ENCODE peak calls at places on chromosomes 1 and 21, in ten cellular contexts. One of them, this sample, is unnamed.
A peak's percentile ranks its signal among the peaks of the same experiment; 100 is the strongest.

GRCh38 chr1:156096640-156097391 is 14.6 kb upstream of the MEX3A start:
- DNase-seq in A549: peak; percentile 86
- DNase-seq in HepG2: peak; percentile 65
- DNase-seq in endothelial cell of umbilical vein: peak; percentile 93
- DNase-seq in ovary: peak; percentile 95
- DNase-seq in adrenal gland: peak; percentile 93
- DNase-seq in uterus: peak; percentile 93
- DNase-seq in stomach: peak; percentile 92
- DNase-seq in prostate gland: peak; percentile 87
- DNase-seq in IMR-90: peak; percentile 78
- DNase-seq in this sample: peak; percentile 93

GRCh38 chr1:226549937-226550670 is 1.5 kb downstream of the STUM start:
- DNase-seq in A549: no peak
- DNase-seq in HepG2: no peak
- DNase-seq in endothelial cell of umbilical vein: peak; percentile 12
- DNase-seq in ovary: no peak
- DNase-seq in adrenal gland: peak; percentile 42
- DNase-seq in uterus: peak; percentile 60
- DNase-seq in stomach: peak; percentile 68
- DNase-seq in prostate gland: peak; percentile 21
- DNase-seq in IMR-90: no peak
- DNase-seq in this sample: peak; percentile 64

GRCh38 chr1:48610628-48611542 is 138.9 kb upstream of the SPATA6 start:
- DNase-seq in A549: no peak
- DNase-seq in HepG2: no peak
- DNase-seq in endothelial cell of umbilical vein: no peak
- DNase-seq in ovary: no peak
- DNase-seq in adrenal gland: peak; percentile 61
- DNase-seq in uterus: no peak
- DNase-seq in stomach: peak; percentile 38
- DNase-seq in prostate gland: peak; percentile 6
- DNase-seq in IMR-90: no peak
- DNase-seq in this sample: peak; percentile 18

GRCh38 chr1:20601123-20601825 is 12.4 kb downstream of the CDA start:
- DNase-seq in A549: no peak
- DNase-seq in HepG2: no peak
- DNase-seq in endothelial cell of umbilical vein: peak; percentile 54
- DNase-seq in ovary: no peak
- DNase-seq in adrenal gland: no peak
- DNase-seq in uterus: no peak
- DNase-seq in stomach: no peak
- DNase-seq in prostate gland: no peak
- DNase-seq in IMR-90: peak; percentile 64
- DNase-seq in this sample: peak; percentile 38

GRCh38 chr1:247561711-247562110 is 12.8 kb downstream of the GCSAML start:
- DNase-seq in A549: no peak
- DNase-seq in HepG2: no peak
- DNase-seq in endothelial cell of umbilical vein: no peak
- DNase-seq in ovary: no peak
- DNase-seq in adrenal gland: no peak
- DNase-seq in uterus: no peak
- DNase-seq in stomach: no peak
- DNase-seq in prostate gland: no peak
- DNase-seq in IMR-90: no peak
- DNase-seq in this sample: no peak

GRCh38 chr1:77905603-77906002 is 17.2 kb downstream of the NEXN start:
- DNase-seq in A549: no peak
- DNase-seq in HepG2: no peak
- DNase-seq in endothelial cell of umbilical vein: no peak
- DNase-seq in ovary: no peak
- DNase-seq in adrenal gland: no peak
- DNase-seq in uterus: no peak
- DNase-seq in stomach: no peak
- DNase-seq in prostate gland: no peak
- DNase-seq in IMR-90: no peak
- DNase-seq in this sample: no peak

GRCh38 chr21:43190544-43191340 is 21.9 kb downstream of the CRYAA start:
- DNase-seq in A549: no peak
- DNase-seq in HepG2: no peak
- DNase-seq in endothelial cell of umbilical vein: no peak
- DNase-seq in ovary: no peak
- DNase-seq in adrenal gland: no peak
- DNase-seq in uterus: peak; percentile 5
- DNase-seq in stomach: no peak
- DNase-seq in prostate gland: peak; percentile 3
- DNase-seq in IMR-90: no peak
- DNase-seq in this sample: peak; percentile 8

GRCh38 chr1:228035844-228036243 is 29.0 kb downstream of the WNT3A start:
- DNase-seq in A549: no peak
- DNase-seq in HepG2: no peak
- DNase-seq in endothelial cell of umbilical vein: no peak
- DNase-seq in ovary: no peak
- DNase-seq in adrenal gland: no peak
- DNase-seq in uterus: no peak
- DNase-seq in stomach: no peak
- DNase-seq in prostate gland: no peak
- DNase-seq in IMR-90: no peak
- DNase-seq in this sample: no peak

GRCh38 chr1:162712317-162713029 is 78.0 kb upstream of the HSD17B7 start:
- DNase-seq in A549: no peak
- DNase-seq in HepG2: no peak
- DNase-seq in endothelial cell of umbilical vein: no peak
- DNase-seq in ovary: no peak
- DNase-seq in adrenal gland: peak; percentile 53
- DNase-seq in uterus: no peak
- DNase-seq in stomach: no peak
- DNase-seq in prostate gland: no peak
- DNase-seq in IMR-90: no peak
- DNase-seq in this sample: no peak

GRCh38 chr1:40806724-40807675 is 23.4 kb downstream of the KCNQ4 start:
- DNase-seq in A549: no peak
- DNase-seq in HepG2: no peak
- DNase-seq in endothelial cell of umbilical vein: no peak
- DNase-seq in ovary: peak; percentile 62
- DNase-seq in adrenal gland: no peak
- DNase-seq in uterus: peak; percentile 64
- DNase-seq in stomach: no peak
- DNase-seq in prostate gland: no peak
- DNase-seq in IMR-90: no peak
- DNase-seq in this sample: peak; percentile 76

GRCh38 chr1:87584603-87585002 is 255.9 kb downstream of the LMO4 start:
- DNase-seq in A549: no peak
- DNase-seq in HepG2: no peak
- DNase-seq in endothelial cell of umbilical vein: no peak
- DNase-seq in ovary: no peak
- DNase-seq in adrenal gland: no peak
- DNase-seq in uterus: no peak
- DNase-seq in stomach: no peak
- DNase-seq in prostate gland: no peak
- DNase-seq in IMR-90: no peak
- DNase-seq in this sample: no peak

GRCh38 chr1:221687731-221688487 is 54.0 kb downstream of the DUSP10 start:
- DNase-seq in A549: no peak
- DNase-seq in HepG2: no peak
- DNase-seq in endothelial cell of umbilical vein: no peak
- DNase-seq in ovary: no peak
- DNase-seq in adrenal gland: no peak
- DNase-seq in uterus: no peak
- DNase-seq in stomach: no peak
- DNase-seq in prostate gland: no peak
- DNase-seq in IMR-90: no peak
- DNase-seq in this sample: no peak

GRCh38 chr1:165330483-165330882 is 26.0 kb downstream of the LMX1A start:
- DNase-seq in A549: no peak
- DNase-seq in HepG2: no peak
- DNase-seq in endothelial cell of umbilical vein: no peak
- DNase-seq in ovary: no peak
- DNase-seq in adrenal gland: no peak
- DNase-seq in uterus: no peak
- DNase-seq in stomach: no peak
- DNase-seq in prostate gland: no peak
- DNase-seq in IMR-90: no peak
- DNase-seq in this sample: no peak

GRCh38 chr1:110450928-110451327 is at the start of gene PROK1:
- DNase-seq in A549: no peak
- DNase-seq in HepG2: no peak
- DNase-seq in endothelial cell of umbilical vein: no peak
- DNase-seq in ovary: peak; percentile 56
- DNase-seq in adrenal gland: no peak
- DNase-seq in uterus: no peak
- DNase-seq in stomach: no peak
- DNase-seq in prostate gland: no peak
- DNase-seq in IMR-90: no peak
- DNase-seq in this sample: peak; percentile 33

GRCh38 chr1:221800831-221801610 is 59.1 kb upstream of the DUSP10 start:
- DNase-seq in A549: no peak
- DNase-seq in HepG2: no peak
- DNase-seq in endothelial cell of umbilical vein: no peak
- DNase-seq in ovary: no peak
- DNase-seq in adrenal gland: no peak
- DNase-seq in uterus: no peak
- DNase-seq in stomach: no peak
- DNase-seq in prostate gland: no peak
- DNase-seq in IMR-90: no peak
- DNase-seq in this sample: no peak

GRCh38 chr1:159798893-159799292 is 3.3 kb upstream of the FCRL6 start:
- DNase-seq in A549: peak; percentile 91
- DNase-seq in HepG2: peak; percentile 70
- DNase-seq in endothelial cell of umbilical vein: peak; percentile 85
- DNase-seq in ovary: peak; percentile 77
- DNase-seq in adrenal gland: peak; percentile 76
- DNase-seq in uterus: peak; percentile 55
- DNase-seq in stomach: peak; percentile 74
- DNase-seq in prostate gland: peak; percentile 60
- DNase-seq in IMR-90: peak; percentile 85
- DNase-seq in this sample: peak; percentile 75

DNA sequence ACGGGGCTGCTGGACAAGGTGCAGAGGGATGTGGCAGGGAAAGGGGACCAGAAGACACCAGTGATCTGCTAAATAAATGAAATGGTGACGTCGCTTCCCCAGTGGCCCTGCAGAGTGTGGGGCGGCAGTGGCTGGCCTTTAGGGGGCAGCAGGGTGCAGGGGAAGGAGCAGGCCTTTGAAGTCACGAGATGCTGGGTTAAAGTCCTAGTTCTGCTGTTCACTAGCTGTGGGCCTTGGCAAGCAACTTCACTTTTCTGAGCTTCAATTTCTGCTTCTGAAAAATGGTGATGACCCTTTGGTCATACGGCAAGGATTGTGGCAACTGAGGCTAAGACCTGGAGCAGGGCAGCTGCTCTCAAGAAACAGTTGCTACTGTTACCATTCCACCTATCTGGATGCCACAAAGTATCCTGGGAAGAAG is 9.2 kb upstream of the GALE start:
- DNase-seq in A549: peak; percentile 70
- DNase-seq in HepG2: peak; percentile 78
- DNase-seq in endothelial cell of umbilical vein: peak; percentile 74
- DNase-seq in ovary: no peak
- DNase-seq in adrenal gland: peak; percentile 81
- DNase-seq in uterus: no peak
- DNase-seq in stomach: peak; percentile 85
- DNase-seq in prostate gland: peak; percentile 42
- DNase-seq in IMR-90: peak; percentile 51
- DNase-seq in this sample: peak; percentile 70
- TF ChIP-seq CTCF in A549: peak; percentile 51
- TF ChIP-seq CTCF in HepG2: peak; percentile 94
- TF ChIP-seq CTCF in endothelial cell of umbilical vein: peak; percentile 88
- TF ChIP-seq CTCF in ovary: no peak
- TF ChIP-seq CTCF in adrenal gland: peak; percentile 63
- TF ChIP-seq CTCF in uterus: peak; percentile 34
- TF ChIP-seq CTCF in stomach: peak; percentile 68
- TF ChIP-seq CTCF in prostate gland: peak; percentile 43
- TF ChIP-seq CTCF in IMR-90: peak; percentile 75
- TF ChIP-seq CTCF in this sample: peak; percentile 38

GRCh38 chr1:90074555-90075315 is 79.8 kb downstream of the ZNF326 start:
- DNase-seq in A549: no peak
- DNase-seq in HepG2: no peak
- DNase-seq in endothelial cell of umbilical vein: no peak
- DNase-seq in ovary: no peak
- DNase-seq in adrenal gland: no peak
- DNase-seq in uterus: no peak
- DNase-seq in stomach: no peak
- DNase-seq in prostate gland: no peak
- DNase-seq in IMR-90: no peak
- DNase-seq in this sample: no peak

GRCh38 chr1:90068611-90069280 is 73.8 kb downstream of the ZNF326 start:
- DNase-seq in A549: no peak
- DNase-seq in HepG2: no peak
- DNase-seq in endothelial cell of umbilical vein: no peak
- DNase-seq in ovary: no peak
- DNase-seq in adrenal gland: no peak
- DNase-seq in uterus: no peak
- DNase-seq in stomach: no peak
- DNase-seq in prostate gland: no peak
- DNase-seq in IMR-90: no peak
- DNase-seq in this sample: no peak

GRCh38 chr1:90074137-90074536 is 79.2 kb downstream of the ZNF326 start:
- DNase-seq in A549: no peak
- DNase-seq in HepG2: no peak
- DNase-seq in endothelial cell of umbilical vein: no peak
- DNase-seq in ovary: no peak
- DNase-seq in adrenal gland: no peak
- DNase-seq in uterus: no peak
- DNase-seq in stomach: no peak
- DNase-seq in prostate gland: no peak
- DNase-seq in IMR-90: no peak
- DNase-seq in this sample: no peak
- H3K27ac ChIP-seq in A549: no peak overlapping the region
- H3K27ac ChIP-seq in HepG2: no peak overlapping the region
- H3K27ac ChIP-seq in endothelial cell of umbilical vein: no peak overlapping the region
- H3K27ac ChIP-seq in ovary: no peak overlapping the region
- H3K27ac ChIP-seq in adrenal gland: no peak overlapping the region
- H3K27ac ChIP-seq in uterus: no peak overlapping the region
- H3K27ac ChIP-seq in stomach: no peak overlapping the region
- H3K27ac ChIP-seq in prostate gland: no peak overlapping the region
- H3K27ac ChIP-seq in IMR-90: no peak overlapping the region
- H3K27ac ChIP-seq in this sample: no peak overlapping the region

GRCh38 chr1:173714759-173715537 is at the start of gene KLHL20:
- DNase-seq in A549: peak; percentile 93
- DNase-seq in HepG2: peak; percentile 89
- DNase-seq in endothelial cell of umbilical vein: peak; percentile 93
- DNase-seq in ovary: peak; percentile 70
- DNase-seq in adrenal gland: peak; percentile 85
- DNase-seq in uterus: peak; percentile 77
- DNase-seq in stomach: peak; percentile 85
- DNase-seq in prostate gland: peak; percentile 71
- DNase-seq in IMR-90: peak; percentile 90
- DNase-seq in this sample: peak; percentile 86
- TF ChIP-seq POLR2A in A549: peak; percentile 90
- TF ChIP-seq POLR2A in HepG2: peak; percentile 81
- TF ChIP-seq POLR2A in endothelial cell of umbilical vein: peak; percentile 89
- TF ChIP-seq POLR2A in ovary: peak; percentile 30
- TF ChIP-seq POLR2A in adrenal gland: peak; percentile 70
- TF ChIP-seq POLR2A in uterus: peak; percentile 48
- TF ChIP-seq POLR2A in stomach: peak; percentile 53
- TF ChIP-seq POLR2A in prostate gland: peak; percentile 56
- TF ChIP-seq POLR2A in IMR-90: peak; percentile 65
- TF ChIP-seq POLR2A in this sample: no peak

DNA sequence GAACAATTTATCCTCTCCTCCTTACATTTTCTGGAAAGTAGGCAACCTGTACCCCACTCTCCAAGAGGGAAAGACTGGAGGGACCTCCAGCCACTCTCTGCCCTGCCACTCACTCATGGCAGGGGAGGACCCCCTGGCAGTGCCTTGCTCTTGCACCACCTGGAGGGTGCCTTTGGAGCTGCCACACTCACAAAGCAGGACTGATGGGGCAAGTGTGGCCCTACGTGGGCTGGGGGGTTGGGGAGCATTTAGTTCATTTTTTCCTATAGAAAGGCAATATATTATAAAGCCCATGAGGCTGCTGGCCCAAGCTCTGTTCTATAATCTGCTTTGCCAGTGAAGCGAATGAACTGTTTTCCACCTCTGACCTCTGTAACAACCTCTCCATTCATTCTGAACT is 50.3 kb downstream of the GPR161 start:
- DNase-seq in A549: no peak
- DNase-seq in HepG2: no peak
- DNase-seq in endothelial cell of umbilical vein: no peak
- DNase-seq in ovary: no peak
- DNase-seq in adrenal gland: no peak
- DNase-seq in uterus: no peak
- DNase-seq in stomach: no peak
- DNase-seq in prostate gland: no peak
- DNase-seq in IMR-90: no peak
- DNase-seq in this sample: no peak
- TF ChIP-seq CTCF in A549: no peak
- TF ChIP-seq CTCF in HepG2: peak; percentile 4
- TF ChIP-seq CTCF in endothelial cell of umbilical vein: no peak
- TF ChIP-seq CTCF in ovary: no peak
- TF ChIP-seq CTCF in adrenal gland: no peak
- TF ChIP-seq CTCF in uterus: no peak
- TF ChIP-seq CTCF in stomach: no peak
- TF ChIP-seq CTCF in prostate gland: no peak
- TF ChIP-seq CTCF in IMR-90: no peak
- TF ChIP-seq CTCF in this sample: no peak